ENCODE peak calls at places on chromosomes 4 and X, in four cellular contexts. L, F, J and K are unnamed samples.

GRCh38 chr4:94653984-94654609 is 103.7 kb upstream of the BMPR1B start:
- DNase-seq in J (no peak), L (no peak), F (no peak), K (no peak)

GRCh38 chr4:34236118-34236517 is 2008.2 kb downstream of the ARAP2 start:
- DNase-seq in L (no peak), J (no peak), F (no peak), K (no peak)

GRCh38 chr4:7941111-7942018 is 1.7 kb upstream of the AFAP1 start:
- DNase-seq in J (no peak), F (no peak), L (no peak), K (no peak)

GRCh38 chr4:23401572-23401971 is 488.3 kb downstream of the PPARGC1A start:
- DNase-seq in F (no peak), L (no peak), J (no peak), K (no peak)

GRCh38 chrX:74521961-74522833 is 92.2 kb downstream of the RLIM start:
- DNase-seq in L (no peak), J (no peak), F (no peak), K (no peak)

GRCh38 chr4:83408958-83409357 is 46.7 kb downstream of the HELQ start:
- DNase-seq in J (no peak), L (no peak), F (no peak), K (no peak)

GRCh38 chr4:182143822-182144620 is 99.2 kb upstream of the TENM3 start:
- DNase-seq in L (no peak), F (peak), J (peak), K (no peak)

GRCh38 chrX:39855748-39856129 is 242.0 kb downstream of the BCOR start:
- DNase-seq in F (no peak), J (no peak), L (peak), K (peak)

GRCh38 chr4:53113433-53114215 is 251.5 kb downstream of the RASL11B start:
- DNase-seq in J (no peak), F (no peak), L (no peak), K (no peak)

GRCh38 chrX:22366166-22366702 is 93.5 kb downstream of the CBLL2 start:
- DNase-seq in L (no peak), J (no peak), F (no peak), K (no peak)